ENCODE peak calls at places on chromosomes 11 and 22, in six cellular contexts. E is endodermal cell, C is Peyer's patch, S is mucosa of descending colon, Y is epithelial cell of esophagus, G is HCT116. Q is an unnamed sample.

GRCh38 chr11:44634401-44635281 is 69.2 kb downstream of the CD82 start:
- DNase-seq in G (peak; percentile 10), S (peak; percentile 50), E (peak; percentile 91), C (peak; percentile 68), Y (peak; percentile 66), Q (peak; percentile 64)

GRCh38 chr11:59197990-59198389 is 14.7 kb downstream of the MPEG1 start:
- DNase-seq in C (no peak), Y (peak; percentile 35), G (no peak), E (no peak), S (no peak), Q (peak; percentile 82)

GRCh38 chr11:65150513-65151271 is 16.4 kb upstream of the SYVN1 start:
- DNase-seq in Y (peak; percentile 91), G (peak; percentile 90), S (peak; percentile 86), C (peak; percentile 93), E (peak; percentile 66), Q (peak; percentile 47)

GRCh38 chr11:65613091-65613928 is 711 bp downstream of the MAP3K11 start:
- DNase-seq in S (peak; percentile 63), C (peak; percentile 66), Y (no peak), G (no peak), E (peak; percentile 69), Q (no peak)

GRCh38 chr11:58567889-58568512 is 7.7 kb downstream of the LPXN start:
- DNase-seq in Y (peak; percentile 68), G (peak; percentile 51), C (peak; percentile 87), E (peak; percentile 86), S (peak; percentile 62), Q (no peak)

GRCh38 chr11:47342854-47343253 is 9.6 kb downstream of the MYBPC3 start:
- DNase-seq in Y (no peak), S (no peak), E (no peak), G (no peak), C (no peak), Q (no peak)

GRCh38 chr11:66906077-66906929 is 49.4 kb downstream of the LRFN4 start:
- DNase-seq in E (peak; percentile 77), Y (peak; percentile 96), S (no peak), C (no peak), G (peak; percentile 36), Q (no peak)

GRCh38 chr11:41498726-41499125 is 39.3 kb upstream of the LRRC4C start:
- DNase-seq in G (no peak), C (no peak), Y (peak; percentile 13), E (no peak), S (no peak), Q (no peak)

GRCh38 chr22:31977141-31977781 is 32.9 kb downstream of the YWHAH start:
- DNase-seq in S (peak; percentile 92), E (peak; percentile 97), G (peak; percentile 81), Y (peak; percentile 81), C (peak; percentile 94), Q (no peak)

GRCh38 chr11:104254347-104254746 is 90.4 kb upstream of the PDGFD start:
- DNase-seq in C (peak; percentile 45), E (peak; percentile 93), Y (peak; percentile 69), G (peak; percentile 46), S (peak; percentile 27), Q (peak; percentile 3)

GRCh38 chr22:42931421-42932196 is 74.5 kb upstream of the ARFGAP3 start:
- DNase-seq in S (no peak), C (peak; percentile 46), Y (no peak), E (no peak), G (no peak), Q (no peak)

GRCh38 chr11:2921742-2922493 is 7.3 kb downstream of the PHLDA2 start:
- DNase-seq in G (no peak), E (no peak), C (no peak), S (no peak), Y (no peak), Q (no peak)

GRCh38 chr11:98040061-98040808 is 980.5 kb upstream of the CNTN5 start:
- DNase-seq in G (no peak), E (no peak), Y (no peak), C (no peak), S (no peak), Q (no peak)

GRCh38 chr22:42933783-42934144 is 76.7 kb upstream of the ARFGAP3 start:
- DNase-seq in E (no peak), C (no peak), Y (peak; percentile 76), S (no peak), G (no peak), Q (peak; percentile 71)

GRCh38 chr11:17762309-17762974 is 27.9 kb downstream of the KCNC1 start:
- DNase-seq in S (no peak), E (no peak), C (no peak), G (peak; percentile 28), Y (peak; percentile 28), Q (no peak)

GRCh38 chr22:20111689-20112622 is 3.9 kb upstream of the RANBP1 start:
- DNase-seq in C (no peak), S (peak; percentile 24), G (no peak), E (no peak), Y (no peak), Q (no peak)

GRCh38 chr11:43823316-43823715 is 57.3 kb upstream of the ALKBH3 start:
- DNase-seq in E (no peak), Y (no peak), G (no peak), C (no peak), S (no peak), Q (no peak)

GRCh38 chr11:14635559-14635958 is 8.0 kb upstream of the PDE3B start:
- DNase-seq in S (no peak), C (no peak), Y (no peak), E (no peak), G (no peak), Q (no peak)

GRCh38 chr11:44955019-44955738 is 4.5 kb upstream of the TP53I11 start:
- DNase-seq in Y (peak; percentile 50), G (no peak), E (no peak), C (peak; percentile 82), S (peak; percentile 63), Q (peak; percentile 56)

GRCh38 chr22:46574438-46574992 is 37.1 kb upstream of the CELSR1 start:
- DNase-seq in S (peak; percentile 26), G (no peak), C (peak; percentile 33), Y (no peak), E (no peak), Q (no peak)

GRCh38 chr11:114250993-114251796 is 45.0 kb upstream of the NNMT start:
- DNase-seq in S (no peak), E (peak; percentile 62), C (no peak), Y (no peak), G (no peak), Q (no peak)

GRCh38 chr11:10322401-10322800 is 17.5 kb downstream of the ADM start:
- DNase-seq in E (no peak), C (no peak), Y (no peak), S (no peak), G (no peak), Q (no peak)

GRCh38 chr11:8331767-8332166 is 68.1 kb upstream of the LMO1 start:
- DNase-seq in E (no peak), S (no peak), C (no peak), G (no peak), Y (no peak), Q (no peak)

GRCh38 chr22:20113551-20114310 is 2.2 kb upstream of the RANBP1 start:
- DNase-seq in S (peak; percentile 25), G (no peak), E (no peak), Y (no peak), C (no peak), Q (no peak)

GRCh38 chr11:30254307-30255298 is 23.8 kb downstream of the FSHB start:
- DNase-seq in G (no peak), E (no peak), Y (no peak), S (no peak), C (no peak), Q (no peak)

GRCh38 chr11:36073411-36074203 is 129.7 kb downstream of the LDLRAD3 start:
- DNase-seq in S (no peak), E (no peak), Y (peak; percentile 81), C (no peak), G (no peak), Q (peak; percentile 74)

GRCh38 chr22:49824185-49824925 is 3.3 kb downstream of the BRD1 start:
- DNase-seq in Y (peak; percentile 27), G (no peak), C (no peak), S (no peak), E (no peak), Q (no peak)
- H3K4me3 ChIP-seq in Y (no peak overlapping the region), G (no peak overlapping the region), C (no peak overlapping the region), S (no peak overlapping the region), E (no peak overlapping the region), Q (no peak overlapping the region)

DNA sequence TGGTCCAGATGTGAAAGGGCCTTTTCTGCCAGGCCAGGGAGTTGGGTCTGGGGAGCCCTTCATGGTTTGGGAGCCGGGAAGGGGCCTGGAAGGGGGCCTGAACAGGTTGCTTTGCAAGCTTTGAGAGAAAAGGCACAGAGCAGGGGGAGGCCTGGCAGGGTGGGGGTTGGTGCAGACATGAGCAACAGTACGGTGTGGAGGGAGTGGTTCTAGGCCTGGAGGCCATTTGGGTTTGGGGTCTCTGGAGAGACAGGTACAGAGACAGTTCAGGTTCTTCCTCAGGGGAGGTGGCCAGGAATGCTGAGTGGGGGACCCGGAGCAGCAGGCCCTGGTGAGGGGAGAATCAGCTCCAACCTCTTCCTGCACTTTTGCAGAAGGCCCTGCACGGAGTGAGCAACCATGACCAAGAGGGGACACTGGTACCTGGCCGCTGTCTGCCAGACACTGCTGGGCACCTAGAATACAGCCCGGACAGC is 1.4 kb downstream of the KDELR3 start:
- DNase-seq in S (no peak), C (no peak), Y (no peak), E (no peak), G (no peak), Q (no peak)
- H3K4me3 ChIP-seq in S (no peak overlapping the region), C (no peak overlapping the region), Y (no peak overlapping the region), E (no peak overlapping the region), G (no peak overlapping the region), Q (peak overlapping the region; percentile 96)

GRCh38 chr11:6225896-6226295 is 8.5 kb downstream of the FHIP1B start:
- DNase-seq in G (no peak), E (no peak), C (no peak), Y (no peak), S (no peak), Q (no peak)

GRCh38 chr11:6232899-6233298 is 1.5 kb downstream of the FHIP1B start:
- DNase-seq in S (no peak), C (no peak), E (no peak), G (no peak), Y (no peak), Q (no peak)

GRCh38 chr11:6233984-6234313 is 487 bp downstream of the FHIP1B start:
- DNase-seq in E (no peak), Y (no peak), G (no peak), C (no peak), S (no peak), Q (no peak)

GRCh38 chr11:6228520-6228919 is 5.9 kb downstream of the FHIP1B start:
- DNase-seq in E (no peak), G (no peak), Y (no peak), C (no peak), S (no peak), Q (no peak)

GRCh38 chr11:6229911-6230310 is 4.5 kb downstream of the FHIP1B start:
- DNase-seq in E (no peak), S (peak; percentile 71), C (peak; percentile 85), G (no peak), Y (no peak), Q (no peak)
- H3K4me3 ChIP-seq in E (no peak overlapping the region), S (peak overlapping the region; percentile 4), C (peak overlapping the region; percentile 14), G (no peak overlapping the region), Y (no peak overlapping the region), Q (no peak overlapping the region)

DNA sequence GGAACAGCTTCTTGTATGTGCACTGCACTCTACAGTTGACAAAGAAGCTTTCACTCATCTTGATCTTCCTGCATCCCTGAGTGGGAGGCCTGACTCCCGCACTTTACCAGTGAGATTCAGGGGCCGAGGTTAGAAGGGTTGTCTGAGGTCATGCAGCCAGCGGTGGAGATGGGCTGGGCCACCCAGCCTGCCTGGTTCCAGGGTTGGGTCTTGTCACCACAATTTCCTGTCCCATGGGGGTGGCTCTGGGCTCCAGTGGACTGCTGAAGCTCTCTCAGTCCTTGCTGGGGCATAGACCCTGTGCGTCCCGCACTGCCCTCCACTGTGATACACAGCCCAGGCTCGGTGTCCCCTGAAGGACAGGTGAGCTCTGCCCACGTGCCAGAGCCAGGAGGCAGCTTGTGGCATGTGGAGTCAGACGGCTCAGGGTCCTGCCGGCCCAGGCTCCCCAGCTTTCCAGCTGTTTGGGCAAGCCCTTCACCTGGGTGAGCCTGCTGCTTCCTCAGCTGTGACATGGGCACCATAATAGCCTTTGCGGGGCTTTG is 6.9 kb upstream of the MYO7A start:
- DNase-seq in C (no peak), G (no peak), S (no peak), E (no peak), Y (no peak), Q (no peak)
- H3K4me3 ChIP-seq in C (no peak overlapping the region), G (no peak overlapping the region), S (no peak overlapping the region), E (no peak overlapping the region), Y (no peak overlapping the region), Q (no peak overlapping the region)